ENCODE peak calls at places on chromosomes 2 and 18, in eight cellular contexts. L is HT-29; R is stimulated activated CD8-positive, alpha-beta memory T cell treated with anti-CD3 and anti-CD28 coated beads, Interleukin-15, amount 100 ng/mL, for 48 hours; U is activated T-cell treated with anti-CD3 and anti-CD28 coated beads, Interleukin-2, amount 50 U/mL, for 4 hours; Z is stimulated activated naive B cell treated with anti-CD40 and anti-IgM and Interleukin-4, amounts not matched to agents 10 μg/mL and 1 μg/mL and 100 μg/mL, for 72 hours; N is sigmoid colon; Q is BE2C; Y is CD8-positive, alpha-beta T cell. I is an unnamed sample.

GRCh38 chr2:127537142-127537541 is 1.7 kb downstream of the MYO7B start:
- DNase-seq in L (no peak), R (no peak), U (no peak), Z (no peak), N (no peak), Q (no peak), Y (no peak), I (no peak)

GRCh38 chr2:20501974-20502373 is 55.1 kb downstream of the RHOB start:
- DNase-seq in L (no peak), R (no peak), U (no peak), Z (no peak), N (peak), Q (no peak), Y (no peak), I (no peak)

GRCh38 chr2:239964399-239965185 is 60.5 kb downstream of the NDUFA10 start:
- DNase-seq in L (no peak), R (no peak), U (no peak), Z (no peak), N (no peak), Q (no peak), Y (no peak), I (no peak)

GRCh38 chr2:184041077-184041476 is 557.3 kb upstream of the ZNF804A start:
- DNase-seq in L (no peak), R (no peak), U (no peak), Z (no peak), N (no peak), Q (no peak), Y (no peak), I (no peak)

GRCh38 chr2:41595235-41595634 is 452.6 kb upstream of the PKDCC start:
- DNase-seq in L (no peak), R (no peak), U (no peak), Z (no peak), N (no peak), Q (no peak), Y (no peak), I (no peak)

GRCh38 chr2:59232394-59233165 is 991.5 kb upstream of the FANCL start:
- DNase-seq in L (no peak), R (no peak), U (no peak), Z (no peak), N (no peak), Q (no peak), Y (no peak), I (no peak)

GRCh38 chr2:38409136-38409903 is 32.2 kb upstream of the ATL2 start:
- DNase-seq in L (peak), R (no peak), U (no peak), Z (no peak), N (peak), Q (no peak), Y (no peak), I (no peak)

GRCh38 chr2:38060206-38060605 is 15.7 kb downstream of the CYP1B1 start:
- DNase-seq in L (no peak), R (no peak), U (no peak), Z (no peak), N (no peak), Q (no peak), Y (no peak), I (no peak)

GRCh38 chr2:133213651-133214050 is 354.6 kb downstream of the NCKAP5 start:
- DNase-seq in L (no peak), R (no peak), U (no peak), Z (no peak), N (no peak), Q (no peak), Y (no peak), I (no peak)

GRCh38 chr2:182818541-182819308 is 47.7 kb downstream of the FRZB start:
- DNase-seq in L (no peak), R (no peak), U (no peak), Z (no peak), N (no peak), Q (no peak), Y (no peak), I (no peak)

GRCh38 chr2:38263293-38263692 is 113.8 kb downstream of the ATL2 start:
- DNase-seq in L (no peak), R (no peak), U (no peak), Z (no peak), N (no peak), Q (no peak), Y (no peak), I (no peak)

GRCh38 chr2:84458436-84459027 is 548 bp downstream of the SUCLG1 start:
- DNase-seq in L (peak), R (no peak), U (no peak), Z (no peak), N (peak), Q (peak), Y (peak), I (no peak)

GRCh38 chr18:58850784-58851469 is 13.8 kb upstream of the ZNF532 start:
- DNase-seq in L (no peak), R (no peak), U (no peak), Z (no peak), N (peak), Q (no peak), Y (no peak), I (no peak)

GRCh38 chr2:174729797-174730529 is 34.3 kb downstream of the CHRNA1 start:
- DNase-seq in L (no peak), R (no peak), U (peak), Z (no peak), N (no peak), Q (peak), Y (peak), I (no peak)

GRCh38 chr2:37871453-37872191 is 53.5 kb upstream of the RMDN2 start:
- DNase-seq in L (no peak), R (no peak), U (no peak), Z (no peak), N (no peak), Q (no peak), Y (no peak), I (no peak)

GRCh38 chr18:62486290-62486964 is 36.4 kb upstream of the ZCCHC2 start:
- DNase-seq in L (peak), R (no peak), U (no peak), Z (peak), N (no peak), Q (no peak), Y (no peak), I (no peak)

GRCh38 chr2:61712060-61712459 is 141.8 kb downstream of the FAM161A start:
- DNase-seq in L (no peak), R (no peak), U (no peak), Z (no peak), N (no peak), Q (no peak), Y (no peak), I (no peak)

GRCh38 chr2:206031162-206031784 is 54.7 kb downstream of the INO80D start:
- DNase-seq in L (no peak), R (no peak), U (no peak), Z (no peak), N (no peak), Q (no peak), Y (no peak), I (no peak)

GRCh38 chr2:227219312-227220105 is 55.1 kb downstream of the COL4A3 start:
- DNase-seq in L (no peak), R (no peak), U (no peak), Z (no peak), N (no peak), Q (no peak), Y (no peak), I (no peak)

GRCh38 chr18:79950440-79951341 is 762 bp downstream of the SLC66A2 start:
- DNase-seq in L (peak), R (no peak), U (no peak), Z (no peak), N (peak), Q (peak), Y (no peak), I (peak)

GRCh38 chr18:79439201-79440023 is 43.7 kb downstream of the NFATC1 start:
- DNase-seq in L (no peak), R (no peak), U (peak), Z (no peak), N (no peak), Q (no peak), Y (no peak), I (no peak)

GRCh38 chr2:170362895-170363582 is 185.1 kb downstream of the MYO3B start:
- DNase-seq in L (no peak), R (peak), U (no peak), Z (peak), N (no peak), Q (no peak), Y (no peak), I (no peak)

GRCh38 chr2:12467303-12467702 is 249.4 kb upstream of the TRIB2 start:
- DNase-seq in L (no peak), R (no peak), U (no peak), Z (no peak), N (no peak), Q (no peak), Y (no peak), I (no peak)

GRCh38 chr2:171921970-171922229 is 361 bp upstream of the HAT1 start:
- DNase-seq in L (no peak), R (no peak), U (no peak), Z (no peak), N (no peak), Q (no peak), Y (no peak), I (no peak)

GRCh38 chr18:48644029-48644428 is 105.2 kb downstream of the CTIF start:
- DNase-seq in L (no peak), R (no peak), U (no peak), Z (no peak), N (no peak), Q (no peak), Y (no peak), I (no peak)

GRCh38 chr2:216151313-216152030 is 42.3 kb downstream of the XRCC5 start:
- DNase-seq in L (no peak), R (no peak), U (no peak), Z (no peak), N (no peak), Q (no peak), Y (no peak), I (no peak)

GRCh38 chr2:25294573-25295462 is 46.9 kb downstream of the DNMT3A start:
- DNase-seq in L (no peak), R (peak), U (peak), Z (peak), N (peak), Q (peak), Y (peak), I (peak)

GRCh38 chr2:19868705-19869550 is 32.9 kb downstream of the TTC32 start:
- DNase-seq in L (no peak), R (peak), U (peak), Z (peak), N (peak), Q (peak), Y (peak), I (peak)

I was measured in GM12891.